ENCODE peak calls at places on chromosomes 7 and 10, in six cellular contexts. T is HCT116, G is upper lobe of left lung, Q is HepG2, P is GM12878, S is K562. M is an unnamed sample.

GRCh38 chr7:6422926-6423632 is 24.7 kb downstream of the DAGLB start:
- ATAC-seq in G (peak; percentile 49), T (no peak), Q (no peak), S (no peak), P (no peak), M (no peak)

GRCh38 chr10:133528845-133529575 is 1.8 kb downstream of the CYP2E1 start:
- ATAC-seq in S (peak; percentile 74), P (no peak), Q (peak; percentile 33), G (peak; percentile 55), T (no peak), M (no peak)

GRCh38 chr10:36494386-36494785 is 631.0 kb upstream of the ANKRD30A start:
- ATAC-seq in T (no peak), S (no peak), Q (no peak), P (no peak), G (peak; percentile 53), M (peak; percentile 39)

GRCh38 chr10:118754132-118754555 is 626 bp downstream of the CACUL1 start:
- ATAC-seq in T (peak; percentile 22), P (peak; percentile 47), S (peak; percentile 68), Q (peak; percentile 68), G (peak; percentile 34), M (no peak)

GRCh38 chr10:23194471-23194965 is 2.4 kb downstream of the PTF1A start:
- ATAC-seq in Q (no peak), P (no peak), T (no peak), S (no peak), G (no peak), M (no peak)

GRCh38 chr7:106895246-106895864 is 30.3 kb downstream of the PIK3CG start:
- ATAC-seq in P (peak; percentile 95), S (no peak), G (peak; percentile 43), T (no peak), Q (no peak), M (no peak)

GRCh38 chr10:105953056-105953455 is 1211.5 kb downstream of the SORCS1 start:
- ATAC-seq in G (no peak), T (no peak), P (no peak), Q (no peak), S (no peak), M (no peak)

GRCh38 chr10:15420858-15421257 is 49.8 kb upstream of the FAM171A1 start:
- ATAC-seq in Q (no peak), G (no peak), S (no peak), T (no peak), P (no peak), M (no peak)

GRCh38 chr7:106187613-106188350 is 75.7 kb upstream of the SYPL1 start:
- ATAC-seq in S (peak; percentile 57), G (no peak), P (peak; percentile 86), Q (no peak), T (no peak), M (no peak)

GRCh38 chr7:151813445-151813844 is 63.5 kb downstream of the PRKAG2 start:
- ATAC-seq in S (no peak), G (no peak), P (no peak), Q (no peak), T (no peak), M (no peak)

GRCh38 chr10:50394832-50395231 is 143.5 kb upstream of the ASAH2 start:
- ATAC-seq in P (no peak), G (peak; percentile 53), Q (no peak), S (no peak), T (no peak), M (no peak)

GRCh38 chr10:90087197-90088007 is 386.0 kb downstream of the KIF20B start:
- ATAC-seq in T (peak; percentile 98), G (no peak), S (no peak), P (peak; percentile 100), Q (no peak), M (no peak)

GRCh38 chr7:42494722-42495121 is 257.7 kb upstream of the GLI3 start:
- ATAC-seq in Q (no peak), S (no peak), G (peak; percentile 88), T (no peak), P (no peak), M (no peak)

GRCh38 chr10:49379596-49380410 is 16.1 kb downstream of the DRGX start:
- ATAC-seq in T (peak; percentile 98), P (peak; percentile 82), S (peak; percentile 99), Q (peak; percentile 96), G (no peak), M (no peak)

GRCh38 chr7:12805518-12805928 is 118.1 kb downstream of the ARL4A start:
- ATAC-seq in T (no peak), P (no peak), S (peak; percentile 58), G (no peak), Q (no peak), M (no peak)

GRCh38 chr10:11414314-11415038 is 197.0 kb downstream of the USP6NL start:
- ATAC-seq in T (no peak), P (no peak), G (no peak), S (peak; percentile 39), Q (peak; percentile 64), M (no peak)

GRCh38 chr7:143503261-143503660 is 25.6 kb downstream of the TAS2R41 start:
- ATAC-seq in Q (no peak), T (no peak), G (no peak), P (no peak), S (no peak), M (no peak)

GRCh38 chr7:41130021-41130420 is 572.9 kb downstream of the INHBA start:
- ATAC-seq in P (no peak), S (no peak), G (no peak), Q (no peak), T (no peak), M (no peak)

GRCh38 chr7:112252691-112253090 is 46.2 kb downstream of the ZNF277 start:
- ATAC-seq in T (no peak), Q (no peak), P (no peak), S (no peak), G (no peak), M (no peak)
- TF ChIP-seq POLR2AphosphoS5 in T (no peak), Q (no peak), P (no peak), S (no peak), G (no peak), M (no peak)

GRCh38 chr7:116572036-116572435 is 47.2 kb downstream of the CAV1 start:
- ATAC-seq in S (no peak), T (no peak), P (no peak), G (no peak), Q (no peak), M (no peak)

GRCh38 chr7:116570306-116570705 is 45.5 kb downstream of the CAV1 start:
- ATAC-seq in S (no peak), G (no peak), T (no peak), P (no peak), Q (no peak), M (no peak)

GRCh38 chr7:116569737-116570136 is 44.9 kb downstream of the CAV1 start:
- ATAC-seq in Q (no peak), T (no peak), S (no peak), G (peak; percentile 89), P (peak; percentile 43), M (no peak)

GRCh38 chr7:116571037-116571436 is 46.2 kb downstream of the CAV1 start:
- ATAC-seq in Q (no peak), P (no peak), T (no peak), G (peak; percentile 67), S (no peak), M (no peak)

GRCh38 chr7:116571552-116571951 is 46.7 kb downstream of the CAV1 start:
- ATAC-seq in Q (no peak), S (no peak), T (no peak), P (no peak), G (no peak), M (no peak)
- H3K27ac ChIP-seq in Q (no peak overlapping the region), S (no peak overlapping the region), T (no peak overlapping the region), P (no peak overlapping the region), G (peak overlapping the region; percentile 31), M (no peak overlapping the region)

DNA sequence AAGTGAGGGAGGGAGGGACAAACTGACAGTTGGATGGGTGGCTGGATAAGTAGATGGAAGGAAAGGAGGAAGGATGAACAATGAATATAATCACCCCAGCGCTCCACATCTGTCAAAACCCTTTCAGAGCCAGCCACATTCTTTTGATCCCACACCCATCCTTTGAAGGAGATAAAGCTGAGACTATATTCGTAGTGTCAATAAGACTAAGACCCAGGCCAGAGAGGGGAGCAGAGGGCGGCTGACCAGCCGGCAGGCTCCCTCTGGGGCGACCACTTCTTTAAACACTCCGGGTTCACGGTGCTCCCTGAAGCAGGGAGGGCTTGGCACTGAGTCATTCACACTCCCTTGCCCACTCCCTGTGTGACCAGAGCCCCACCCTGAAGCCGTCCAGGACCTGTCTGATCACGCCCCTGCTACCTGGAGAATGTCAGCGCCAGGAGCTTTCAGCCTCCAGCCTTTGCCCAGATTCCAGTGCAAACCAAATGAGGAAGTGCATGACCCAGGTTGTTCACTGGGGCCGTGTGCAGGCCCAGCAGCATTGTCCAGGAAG is 34.3 kb downstream of the UNC5B start:
- ATAC-seq in T (peak; percentile 89), Q (no peak), P (peak; percentile 24), S (peak; percentile 50), G (peak; percentile 3), M (no peak)
- TF ChIP-seq POLR2A in T (no peak), Q (no peak), P (no peak), S (no peak), G (no peak), M (no peak)

GRCh38 chr10:98323221-98324164 is 55.5 kb upstream of the LOXL4 start:
- ATAC-seq in T (peak; percentile 94), Q (no peak), S (peak; percentile 98), G (peak; percentile 89), P (peak; percentile 48), M (peak; percentile 61)
- TF ChIP-seq POLR2AphosphoS5 in T (peak; percentile 56), Q (no peak), S (peak; percentile 27), G (peak; percentile 65), P (no peak), M (peak; percentile 17)

DNA sequence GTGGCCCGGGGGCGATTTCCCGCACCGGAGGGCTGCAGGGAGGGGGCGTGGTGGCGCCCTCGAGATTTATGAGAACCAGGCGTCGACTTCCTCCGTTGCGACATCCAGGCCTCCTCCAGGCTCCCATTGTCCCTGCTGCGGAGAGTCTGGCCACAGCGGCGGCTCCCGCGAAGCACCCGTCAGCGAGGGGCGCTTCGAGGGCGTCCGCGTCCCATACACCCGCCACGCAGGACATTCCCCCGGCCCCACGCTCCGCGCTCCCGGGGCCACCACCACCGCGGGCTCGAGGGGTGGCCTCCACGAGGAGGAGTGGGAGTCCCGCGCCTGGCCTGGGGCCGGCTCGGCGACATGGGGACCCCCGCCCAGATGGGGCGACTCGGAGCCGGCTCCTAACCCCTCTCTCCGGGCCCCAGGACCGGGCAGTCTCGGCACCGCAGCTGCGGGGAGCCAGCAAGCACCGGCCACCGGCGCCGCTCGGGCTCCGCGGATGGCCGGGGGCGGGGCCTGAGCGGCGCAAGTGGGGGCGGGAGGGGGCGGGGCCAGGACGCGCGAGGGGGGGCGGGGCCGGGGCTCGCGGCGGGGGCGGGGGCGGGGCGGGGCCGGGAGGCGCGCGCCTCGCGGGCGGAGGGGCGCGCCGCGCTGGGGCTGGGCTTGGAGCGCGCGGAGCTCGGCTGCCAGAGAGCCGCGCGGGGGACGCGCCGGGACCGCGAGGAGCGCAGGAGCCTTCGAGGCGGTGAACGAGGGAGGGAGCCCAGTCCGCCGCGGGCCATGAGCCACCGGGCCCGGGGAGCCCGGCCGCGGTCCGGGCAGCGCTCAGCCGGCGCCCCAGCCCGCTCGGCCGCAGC is at the start of gene SH2B2:
- ATAC-seq in G (peak; percentile 86), T (peak; percentile 66), S (peak; percentile 78), Q (peak; percentile 50), P (peak; percentile 3), M (peak; percentile 81)
- H3K27ac ChIP-seq in G (peak within 1 kb of the TSS; percentile 94), T (peak within 1 kb of the TSS; percentile 78), S (peak within 1 kb of the TSS; percentile 41), Q (peak within 1 kb of the TSS; percentile 46), P (peak within 1 kb of the TSS; percentile 70), M (peak within 1 kb of the TSS; percentile 86)

GRCh38 chr7:72924748-72925545 is at the start of gene POM121:
- ATAC-seq in G (peak; percentile 99), P (peak; percentile 91), S (peak; percentile 93), Q (peak; percentile 85), T (peak; percentile 85), M (peak; percentile 96)
- TF ChIP-seq POLR2A in G (peak; percentile 82), P (peak; percentile 86), S (peak; percentile 93), Q (peak; percentile 63), T (peak; percentile 70), M (peak; percentile 80)

GRCh38 chr7:132077986-132078385 is 498.3 kb downstream of the PLXNA4 start:
- ATAC-seq in G (no peak), T (no peak), S (no peak), Q (no peak), P (no peak), M (peak; percentile 61)
- TF ChIP-seq POLR2AphosphoS5 in G (peak; percentile 62), T (no peak), S (no peak), Q (no peak), P (no peak), M (peak; percentile 87)

M was measured in gastroesophageal sphincter.